ENCODE peak calls at places on chromosomes 6 and 20, in ten cellular contexts. One of them, this sample, is unnamed.

GRCh38 chr20:44026932-44027685 is 112.5 kb downstream of the TOX2 start:
- DNase-seq in A549: no peak
- DNase-seq in fibroblast of mammary gland: peak
- DNase-seq in GDM1: no peak
- DNase-seq in nephron progenitor cell: no peak
- DNase-seq in activated T-cell treated with anti-CD3 and anti-CD28 coated beads for 1 hour: no peak
- DNase-seq in caudate nucleus: no peak
- DNase-seq in NCI-H2081: no peak
- DNase-seq in stimulated activated naive B cell treated with anti-CD40 and anti-IgM and Interleukin-4, amounts not matched to agents 10 μg/mL and 1 μg/mL and 100 μg/mL, for 72 hours: no peak
- DNase-seq in DMS 273 treated with DMSO at 0.1 percent for 48 hours: no peak
- DNase-seq in this sample: no peak

GRCh38 chr6:142551145-142551811 is 249.5 kb downstream of the ADGRG6 start:
- DNase-seq in A549: peak
- DNase-seq in fibroblast of mammary gland: peak
- DNase-seq in GDM1: no peak
- DNase-seq in nephron progenitor cell: no peak
- DNase-seq in activated T-cell treated with anti-CD3 and anti-CD28 coated beads for 1 hour: peak
- DNase-seq in caudate nucleus: no peak
- DNase-seq in NCI-H2081: no peak
- DNase-seq in stimulated activated naive B cell treated with anti-CD40 and anti-IgM and Interleukin-4, amounts not matched to agents 10 μg/mL and 1 μg/mL and 100 μg/mL, for 72 hours: no peak
- DNase-seq in DMS 273 treated with DMSO at 0.1 percent for 48 hours: peak
- DNase-seq in this sample: peak

GRCh38 chr6:162056745-162057144 is 670.8 kb downstream of the PRKN start:
- DNase-seq in A549: peak
- DNase-seq in fibroblast of mammary gland: peak
- DNase-seq in GDM1: no peak
- DNase-seq in nephron progenitor cell: peak
- DNase-seq in activated T-cell treated with anti-CD3 and anti-CD28 coated beads for 1 hour: no peak
- DNase-seq in caudate nucleus: no peak
- DNase-seq in NCI-H2081: no peak
- DNase-seq in stimulated activated naive B cell treated with anti-CD40 and anti-IgM and Interleukin-4, amounts not matched to agents 10 μg/mL and 1 μg/mL and 100 μg/mL, for 72 hours: no peak
- DNase-seq in DMS 273 treated with DMSO at 0.1 percent for 48 hours: no peak
- DNase-seq in this sample: peak

GRCh38 chr6:52399511-52400315 is 20.4 kb upstream of the EFHC1 start:
- DNase-seq in A549: peak
- DNase-seq in fibroblast of mammary gland: peak
- DNase-seq in GDM1: peak
- DNase-seq in nephron progenitor cell: peak
- DNase-seq in activated T-cell treated with anti-CD3 and anti-CD28 coated beads for 1 hour: no peak
- DNase-seq in caudate nucleus: no peak
- DNase-seq in NCI-H2081: peak
- DNase-seq in stimulated activated naive B cell treated with anti-CD40 and anti-IgM and Interleukin-4, amounts not matched to agents 10 μg/mL and 1 μg/mL and 100 μg/mL, for 72 hours: no peak
- DNase-seq in DMS 273 treated with DMSO at 0.1 percent for 48 hours: peak
- DNase-seq in this sample: peak

GRCh38 chr6:341914-342831 is 49.4 kb upstream of the IRF4 start:
- DNase-seq in A549: no peak
- DNase-seq in fibroblast of mammary gland: no peak
- DNase-seq in GDM1: no peak
- DNase-seq in nephron progenitor cell: no peak
- DNase-seq in activated T-cell treated with anti-CD3 and anti-CD28 coated beads for 1 hour: no peak
- DNase-seq in caudate nucleus: no peak
- DNase-seq in NCI-H2081: no peak
- DNase-seq in stimulated activated naive B cell treated with anti-CD40 and anti-IgM and Interleukin-4, amounts not matched to agents 10 μg/mL and 1 μg/mL and 100 μg/mL, for 72 hours: no peak
- DNase-seq in DMS 273 treated with DMSO at 0.1 percent for 48 hours: no peak
- DNase-seq in this sample: no peak

GRCh38 chr6:28794175-28795002 is 129.4 kb downstream of the TRIM27 start:
- DNase-seq in A549: peak
- DNase-seq in fibroblast of mammary gland: peak
- DNase-seq in GDM1: no peak
- DNase-seq in nephron progenitor cell: no peak
- DNase-seq in activated T-cell treated with anti-CD3 and anti-CD28 coated beads for 1 hour: no peak
- DNase-seq in caudate nucleus: no peak
- DNase-seq in NCI-H2081: no peak
- DNase-seq in stimulated activated naive B cell treated with anti-CD40 and anti-IgM and Interleukin-4, amounts not matched to agents 10 μg/mL and 1 μg/mL and 100 μg/mL, for 72 hours: no peak
- DNase-seq in DMS 273 treated with DMSO at 0.1 percent for 48 hours: peak
- DNase-seq in this sample: peak

GRCh38 chr20:44032583-44033138 is 118.0 kb downstream of the TOX2 start:
- DNase-seq in A549: no peak
- DNase-seq in fibroblast of mammary gland: no peak
- DNase-seq in GDM1: no peak
- DNase-seq in nephron progenitor cell: no peak
- DNase-seq in activated T-cell treated with anti-CD3 and anti-CD28 coated beads for 1 hour: no peak
- DNase-seq in caudate nucleus: no peak
- DNase-seq in NCI-H2081: no peak
- DNase-seq in stimulated activated naive B cell treated with anti-CD40 and anti-IgM and Interleukin-4, amounts not matched to agents 10 μg/mL and 1 μg/mL and 100 μg/mL, for 72 hours: no peak
- DNase-seq in DMS 273 treated with DMSO at 0.1 percent for 48 hours: no peak
- DNase-seq in this sample: no peak

GRCh38 chr6:163659807-163660206 is 245.3 kb downstream of the QKI start:
- DNase-seq in A549: no peak
- DNase-seq in fibroblast of mammary gland: no peak
- DNase-seq in GDM1: no peak
- DNase-seq in nephron progenitor cell: no peak
- DNase-seq in activated T-cell treated with anti-CD3 and anti-CD28 coated beads for 1 hour: no peak
- DNase-seq in caudate nucleus: no peak
- DNase-seq in NCI-H2081: no peak
- DNase-seq in stimulated activated naive B cell treated with anti-CD40 and anti-IgM and Interleukin-4, amounts not matched to agents 10 μg/mL and 1 μg/mL and 100 μg/mL, for 72 hours: no peak
- DNase-seq in DMS 273 treated with DMSO at 0.1 percent for 48 hours: no peak
- DNase-seq in this sample: no peak

GRCh38 chr6:118263929-118264486 is 284.1 kb upstream of the PLN start:
- DNase-seq in A549: peak
- DNase-seq in fibroblast of mammary gland: peak
- DNase-seq in GDM1: no peak
- DNase-seq in nephron progenitor cell: peak
- DNase-seq in activated T-cell treated with anti-CD3 and anti-CD28 coated beads for 1 hour: no peak
- DNase-seq in caudate nucleus: peak
- DNase-seq in NCI-H2081: no peak
- DNase-seq in stimulated activated naive B cell treated with anti-CD40 and anti-IgM and Interleukin-4, amounts not matched to agents 10 μg/mL and 1 μg/mL and 100 μg/mL, for 72 hours: no peak
- DNase-seq in DMS 273 treated with DMSO at 0.1 percent for 48 hours: no peak
- DNase-seq in this sample: peak

GRCh38 chr6:128095362-128095761 is 194.5 kb upstream of the THEMIS start:
- DNase-seq in A549: no peak
- DNase-seq in fibroblast of mammary gland: no peak
- DNase-seq in GDM1: no peak
- DNase-seq in nephron progenitor cell: no peak
- DNase-seq in activated T-cell treated with anti-CD3 and anti-CD28 coated beads for 1 hour: no peak
- DNase-seq in caudate nucleus: no peak
- DNase-seq in NCI-H2081: no peak
- DNase-seq in stimulated activated naive B cell treated with anti-CD40 and anti-IgM and Interleukin-4, amounts not matched to agents 10 μg/mL and 1 μg/mL and 100 μg/mL, for 72 hours: no peak
- DNase-seq in DMS 273 treated with DMSO at 0.1 percent for 48 hours: no peak
- DNase-seq in this sample: no peak

GRCh38 chr6:68728124-68728523 is 93.0 kb downstream of the ADGRB3 start:
- DNase-seq in A549: no peak
- DNase-seq in fibroblast of mammary gland: no peak
- DNase-seq in GDM1: no peak
- DNase-seq in nephron progenitor cell: no peak
- DNase-seq in activated T-cell treated with anti-CD3 and anti-CD28 coated beads for 1 hour: no peak
- DNase-seq in caudate nucleus: no peak
- DNase-seq in NCI-H2081: no peak
- DNase-seq in stimulated activated naive B cell treated with anti-CD40 and anti-IgM and Interleukin-4, amounts not matched to agents 10 μg/mL and 1 μg/mL and 100 μg/mL, for 72 hours: no peak
- DNase-seq in DMS 273 treated with DMSO at 0.1 percent for 48 hours: no peak
- DNase-seq in this sample: peak

GRCh38 chr20:50226093-50226974 is 35.7 kb downstream of the CEBPB start:
- DNase-seq in A549: no peak
- DNase-seq in fibroblast of mammary gland: peak
- DNase-seq in GDM1: no peak
- DNase-seq in nephron progenitor cell: no peak
- DNase-seq in activated T-cell treated with anti-CD3 and anti-CD28 coated beads for 1 hour: no peak
- DNase-seq in caudate nucleus: no peak
- DNase-seq in NCI-H2081: no peak
- DNase-seq in stimulated activated naive B cell treated with anti-CD40 and anti-IgM and Interleukin-4, amounts not matched to agents 10 μg/mL and 1 μg/mL and 100 μg/mL, for 72 hours: peak
- DNase-seq in DMS 273 treated with DMSO at 0.1 percent for 48 hours: no peak
- DNase-seq in this sample: peak

GRCh38 chr20:17708675-17709360 is 9.1 kb downstream of the BANF2 start:
- DNase-seq in A549: no peak
- DNase-seq in fibroblast of mammary gland: no peak
- DNase-seq in GDM1: no peak
- DNase-seq in nephron progenitor cell: no peak
- DNase-seq in activated T-cell treated with anti-CD3 and anti-CD28 coated beads for 1 hour: no peak
- DNase-seq in caudate nucleus: no peak
- DNase-seq in NCI-H2081: no peak
- DNase-seq in stimulated activated naive B cell treated with anti-CD40 and anti-IgM and Interleukin-4, amounts not matched to agents 10 μg/mL and 1 μg/mL and 100 μg/mL, for 72 hours: no peak
- DNase-seq in DMS 273 treated with DMSO at 0.1 percent for 48 hours: no peak
- DNase-seq in this sample: no peak

GRCh38 chr20:62624325-62624690 is 18.0 kb upstream of the SLCO4A1 start:
- DNase-seq in A549: no peak
- DNase-seq in fibroblast of mammary gland: no peak
- DNase-seq in GDM1: no peak
- DNase-seq in nephron progenitor cell: no peak
- DNase-seq in activated T-cell treated with anti-CD3 and anti-CD28 coated beads for 1 hour: no peak
- DNase-seq in caudate nucleus: no peak
- DNase-seq in NCI-H2081: no peak
- DNase-seq in stimulated activated naive B cell treated with anti-CD40 and anti-IgM and Interleukin-4, amounts not matched to agents 10 μg/mL and 1 μg/mL and 100 μg/mL, for 72 hours: peak
- DNase-seq in DMS 273 treated with DMSO at 0.1 percent for 48 hours: no peak
- DNase-seq in this sample: no peak

GRCh38 chr6:4957521-4958231 is 46.2 kb downstream of the RPP40 start:
- DNase-seq in A549: no peak
- DNase-seq in fibroblast of mammary gland: peak
- DNase-seq in GDM1: no peak
- DNase-seq in nephron progenitor cell: no peak
- DNase-seq in activated T-cell treated with anti-CD3 and anti-CD28 coated beads for 1 hour: no peak
- DNase-seq in caudate nucleus: no peak
- DNase-seq in NCI-H2081: no peak
- DNase-seq in stimulated activated naive B cell treated with anti-CD40 and anti-IgM and Interleukin-4, amounts not matched to agents 10 μg/mL and 1 μg/mL and 100 μg/mL, for 72 hours: no peak
- DNase-seq in DMS 273 treated with DMSO at 0.1 percent for 48 hours: no peak
- DNase-seq in this sample: no peak

GRCh38 chr20:32914031-32914430 is 55.3 kb downstream of the EFCAB8 start:
- DNase-seq in A549: no peak
- DNase-seq in fibroblast of mammary gland: no peak
- DNase-seq in GDM1: no peak
- DNase-seq in nephron progenitor cell: no peak
- DNase-seq in activated T-cell treated with anti-CD3 and anti-CD28 coated beads for 1 hour: no peak
- DNase-seq in caudate nucleus: no peak
- DNase-seq in NCI-H2081: no peak
- DNase-seq in stimulated activated naive B cell treated with anti-CD40 and anti-IgM and Interleukin-4, amounts not matched to agents 10 μg/mL and 1 μg/mL and 100 μg/mL, for 72 hours: no peak
- DNase-seq in DMS 273 treated with DMSO at 0.1 percent for 48 hours: no peak
- DNase-seq in this sample: no peak

GRCh38 chr20:52405417-52405816 is 213.8 kb upstream of the ZFP64 start:
- DNase-seq in A549: no peak
- DNase-seq in fibroblast of mammary gland: no peak
- DNase-seq in GDM1: no peak
- DNase-seq in nephron progenitor cell: no peak
- DNase-seq in activated T-cell treated with anti-CD3 and anti-CD28 coated beads for 1 hour: no peak
- DNase-seq in caudate nucleus: no peak
- DNase-seq in NCI-H2081: no peak
- DNase-seq in stimulated activated naive B cell treated with anti-CD40 and anti-IgM and Interleukin-4, amounts not matched to agents 10 μg/mL and 1 μg/mL and 100 μg/mL, for 72 hours: no peak
- DNase-seq in DMS 273 treated with DMSO at 0.1 percent for 48 hours: no peak
- DNase-seq in this sample: peak

GRCh38 chr6:328184-328670 is 35.9 kb downstream of the DUSP22 start:
- DNase-seq in A549: no peak
- DNase-seq in fibroblast of mammary gland: peak
- DNase-seq in GDM1: no peak
- DNase-seq in nephron progenitor cell: no peak
- DNase-seq in activated T-cell treated with anti-CD3 and anti-CD28 coated beads for 1 hour: no peak
- DNase-seq in caudate nucleus: no peak
- DNase-seq in NCI-H2081: no peak
- DNase-seq in stimulated activated naive B cell treated with anti-CD40 and anti-IgM and Interleukin-4, amounts not matched to agents 10 μg/mL and 1 μg/mL and 100 μg/mL, for 72 hours: no peak
- DNase-seq in DMS 273 treated with DMSO at 0.1 percent for 48 hours: no peak
- DNase-seq in this sample: peak

GRCh38 chr6:132084811-132085509 is 133.8 kb upstream of the CCN2 start:
- DNase-seq in A549: peak
- DNase-seq in fibroblast of mammary gland: peak
- DNase-seq in GDM1: no peak
- DNase-seq in nephron progenitor cell: no peak
- DNase-seq in activated T-cell treated with anti-CD3 and anti-CD28 coated beads for 1 hour: no peak
- DNase-seq in caudate nucleus: no peak
- DNase-seq in NCI-H2081: no peak
- DNase-seq in stimulated activated naive B cell treated with anti-CD40 and anti-IgM and Interleukin-4, amounts not matched to agents 10 μg/mL and 1 μg/mL and 100 μg/mL, for 72 hours: no peak
- DNase-seq in DMS 273 treated with DMSO at 0.1 percent for 48 hours: no peak
- DNase-seq in this sample: peak

GRCh38 chr6:160439751-160440150 is 91.6 kb downstream of the SLC22A3 start:
- DNase-seq in A549: no peak
- DNase-seq in fibroblast of mammary gland: peak
- DNase-seq in GDM1: no peak
- DNase-seq in nephron progenitor cell: no peak
- DNase-seq in activated T-cell treated with anti-CD3 and anti-CD28 coated beads for 1 hour: no peak
- DNase-seq in caudate nucleus: no peak
- DNase-seq in NCI-H2081: no peak
- DNase-seq in stimulated activated naive B cell treated with anti-CD40 and anti-IgM and Interleukin-4, amounts not matched to agents 10 μg/mL and 1 μg/mL and 100 μg/mL, for 72 hours: no peak
- DNase-seq in DMS 273 treated with DMSO at 0.1 percent for 48 hours: no peak
- DNase-seq in this sample: no peak

GRCh38 chr20:22341508-22341907 is 242.9 kb downstream of the FOXA2 start:
- DNase-seq in A549: peak
- DNase-seq in fibroblast of mammary gland: peak
- DNase-seq in GDM1: no peak
- DNase-seq in nephron progenitor cell: no peak
- DNase-seq in activated T-cell treated with anti-CD3 and anti-CD28 coated beads for 1 hour: no peak
- DNase-seq in caudate nucleus: no peak
- DNase-seq in NCI-H2081: no peak
- DNase-seq in stimulated activated naive B cell treated with anti-CD40 and anti-IgM and Interleukin-4, amounts not matched to agents 10 μg/mL and 1 μg/mL and 100 μg/mL, for 72 hours: no peak
- DNase-seq in DMS 273 treated with DMSO at 0.1 percent for 48 hours: no peak
- DNase-seq in this sample: peak

GRCh38 chr6:51855310-51856082 is 231.9 kb downstream of the PKHD1 start:
- DNase-seq in A549: peak
- DNase-seq in fibroblast of mammary gland: peak
- DNase-seq in GDM1: peak
- DNase-seq in nephron progenitor cell: peak
- DNase-seq in activated T-cell treated with anti-CD3 and anti-CD28 coated beads for 1 hour: no peak
- DNase-seq in caudate nucleus: no peak
- DNase-seq in NCI-H2081: peak
- DNase-seq in stimulated activated naive B cell treated with anti-CD40 and anti-IgM and Interleukin-4, amounts not matched to agents 10 μg/mL and 1 μg/mL and 100 μg/mL, for 72 hours: no peak
- DNase-seq in DMS 273 treated with DMSO at 0.1 percent for 48 hours: no peak
- DNase-seq in this sample: peak

GRCh38 chr6:11218827-11219826 is 13.3 kb downstream of the NEDD9 start:
- DNase-seq in A549: peak
- DNase-seq in fibroblast of mammary gland: no peak
- DNase-seq in GDM1: no peak
- DNase-seq in nephron progenitor cell: no peak
- DNase-seq in activated T-cell treated with anti-CD3 and anti-CD28 coated beads for 1 hour: no peak
- DNase-seq in caudate nucleus: no peak
- DNase-seq in NCI-H2081: no peak
- DNase-seq in stimulated activated naive B cell treated with anti-CD40 and anti-IgM and Interleukin-4, amounts not matched to agents 10 μg/mL and 1 μg/mL and 100 μg/mL, for 72 hours: no peak
- DNase-seq in DMS 273 treated with DMSO at 0.1 percent for 48 hours: no peak
- DNase-seq in this sample: no peak

GRCh38 chr6:453152-453551 is 61.6 kb downstream of the IRF4 start:
- DNase-seq in A549: no peak
- DNase-seq in fibroblast of mammary gland: peak
- DNase-seq in GDM1: no peak
- DNase-seq in nephron progenitor cell: no peak
- DNase-seq in activated T-cell treated with anti-CD3 and anti-CD28 coated beads for 1 hour: no peak
- DNase-seq in caudate nucleus: peak
- DNase-seq in NCI-H2081: peak
- DNase-seq in stimulated activated naive B cell treated with anti-CD40 and anti-IgM and Interleukin-4, amounts not matched to agents 10 μg/mL and 1 μg/mL and 100 μg/mL, for 72 hours: no peak
- DNase-seq in DMS 273 treated with DMSO at 0.1 percent for 48 hours: no peak
- DNase-seq in this sample: no peak

GRCh38 chr6:15628499-15629131 is 34.2 kb downstream of the DTNBP1 start:
- DNase-seq in A549: no peak
- DNase-seq in fibroblast of mammary gland: peak
- DNase-seq in GDM1: no peak
- DNase-seq in nephron progenitor cell: no peak
- DNase-seq in activated T-cell treated with anti-CD3 and anti-CD28 coated beads for 1 hour: peak
- DNase-seq in caudate nucleus: no peak
- DNase-seq in NCI-H2081: no peak
- DNase-seq in stimulated activated naive B cell treated with anti-CD40 and anti-IgM and Interleukin-4, amounts not matched to agents 10 μg/mL and 1 μg/mL and 100 μg/mL, for 72 hours: no peak
- DNase-seq in DMS 273 treated with DMSO at 0.1 percent for 48 hours: no peak
- DNase-seq in this sample: peak

GRCh38 chr6:151962246-151962846 is 154.9 kb downstream of the ESR1 start:
- DNase-seq in A549: no peak
- DNase-seq in fibroblast of mammary gland: peak
- DNase-seq in GDM1: no peak
- DNase-seq in nephron progenitor cell: no peak
- DNase-seq in activated T-cell treated with anti-CD3 and anti-CD28 coated beads for 1 hour: no peak
- DNase-seq in caudate nucleus: no peak
- DNase-seq in NCI-H2081: no peak
- DNase-seq in stimulated activated naive B cell treated with anti-CD40 and anti-IgM and Interleukin-4, amounts not matched to agents 10 μg/mL and 1 μg/mL and 100 μg/mL, for 72 hours: no peak
- DNase-seq in DMS 273 treated with DMSO at 0.1 percent for 48 hours: no peak
- DNase-seq in this sample: peak